ENCODE peak calls at places on chromosomes 12 and 14, in four cellular contexts. X is foreskin fibroblast, B is spleen, W is glutamatergic neuron. I is an unnamed sample.

GRCh38 chr14:90114554-90114953 is 52.8 kb downstream of the KCNK13 start:
- DNase-seq in X (no peak), B (no peak), W (no peak), I (no peak)

GRCh38 chr12:5567021-5567744 is 135.3 kb downstream of the NTF3 start:
- DNase-seq in X (no peak), B (no peak), W (peak), I (no peak)

GRCh38 chr14:37599527-37600368 is 4.3 kb downstream of the TTC6 start:
- DNase-seq in X (no peak), B (no peak), W (peak), I (no peak)

GRCh38 chr12:105825141-105825540 is 313.6 kb downstream of the NUAK1 start:
- DNase-seq in X (no peak), B (no peak), W (no peak), I (no peak)

GRCh38 chr14:67975429-67975828 is 155.8 kb downstream of the RAD51B start:
- DNase-seq in X (no peak), B (no peak), W (no peak), I (no peak)

GRCh38 chr12:122865268-122866231 is 30.3 kb downstream of the HIP1R start:
- DNase-seq in X (no peak), B (peak), W (peak), I (no peak)

GRCh38 chr14:42909659-42910058 is 1303.0 kb downstream of the LRFN5 start:
- DNase-seq in X (no peak), B (no peak), W (no peak), I (no peak)

GRCh38 chr12:119868992-119869391 is 8.1 kb downstream of the CIT start:
- DNase-seq in X (peak), B (no peak), W (no peak), I (peak)

GRCh38 chr12:53174881-53175491 is 5.5 kb upstream of the ZNF740 start:
- DNase-seq in X (peak), B (no peak), W (no peak), I (no peak)

GRCh38 chr14:104936361-104937155 is 11.9 kb downstream of the PLD4 start:
- DNase-seq in X (no peak), B (no peak), W (peak), I (no peak)
- TF ChIP-seq CTCF in X (no peak), B (no peak), W (no peak), I (no peak)

GRCh38 chr12:48447755-48448154 is 24.6 kb upstream of the ANP32D start:
- DNase-seq in X (no peak), B (no peak), W (no peak), I (no peak)
- TF ChIP-seq CTCF in X (no peak), B (no peak), W (no peak), I (no peak)

GRCh38 chr12:69291278-69291593 is 51.9 kb downstream of the CPSF6 start:
- DNase-seq in X (no peak), B (no peak), W (no peak), I (no peak)
- TF ChIP-seq CTCF in X (no peak), B (peak), W (peak), I (no peak)

GRCh38 chr14:105207460-105207901 is 26.4 kb upstream of the NUDT14 start:
- DNase-seq in X (no peak), B (no peak), W (peak), I (no peak)
- TF ChIP-seq CTCF in X (no peak), B (no peak), W (no peak), I (no peak)

GRCh38 chr12:104177663-104178501 is 37.7 kb upstream of the TXNRD1 start:
- DNase-seq in X (peak), B (no peak), W (no peak), I (peak)
- TF ChIP-seq CTCF in X (peak), B (peak), W (no peak), I (peak)